ENCODE peak calls at places on chromosomes 5 and 9, in four cellular contexts. D, L, T and W are unnamed samples.

GRCh38 chr9:114908104-114908621 is 22.2 kb downstream of the TNFSF8 start:
- DNase-seq in D (no peak), L (peak; percentile 83), T (no peak), W (no peak)

GRCh38 chr5:4348919-4349318 is 753.3 kb downstream of the IRX1 start:
- DNase-seq in D (no peak), L (no peak), T (no peak), W (no peak)

GRCh38 chr5:13692172-13692571 is 252.3 kb downstream of the DNAH5 start:
- DNase-seq in D (no peak), L (no peak), T (no peak), W (no peak)

GRCh38 chr9:103904242-103904641 is 189.9 kb upstream of the SMC2 start:
- DNase-seq in D (no peak), L (no peak), T (no peak), W (no peak)

GRCh38 chr9:131960311-131960710 is 119.4 kb downstream of the MED27 start:
- DNase-seq in D (no peak), L (no peak), T (no peak), W (no peak)

GRCh38 chr9:71806916-71807315 is 38.6 kb upstream of the CEMIP2 start:
- DNase-seq in D (peak; percentile 57), L (peak; percentile 67), T (no peak), W (peak; percentile 76)

GRCh38 chr5:132180134-132180745 is 47.4 kb downstream of the P4HA2 start:
- DNase-seq in D (peak; percentile 87), L (peak; percentile 18), T (no peak), W (peak; percentile 62)

GRCh38 chr5:53616939-53617549 is 56.6 kb downstream of the NDUFS4 start:
- DNase-seq in D (peak; percentile 47), L (no peak), T (no peak), W (no peak)

GRCh38 chr5:124172389-124173003 is 573.9 kb downstream of the ZNF608 start:
- DNase-seq in D (no peak), L (no peak), T (no peak), W (no peak)

GRCh38 chr5:88503065-88503394 is 234.4 kb upstream of the TMEM161B start:
- DNase-seq in D (no peak), L (no peak), T (no peak), W (no peak)

GRCh38 chr5:113546711-113547159 is 33.2 kb downstream of the YTHDC2 start:
- DNase-seq in D (no peak), L (no peak), T (no peak), W (no peak)

GRCh38 chr9:120475341-120475740 is 104.6 kb downstream of the CDK5RAP2 start:
- DNase-seq in D (no peak), L (no peak), T (no peak), W (no peak)

GRCh38 chr5:10489810-10490426 is 48.2 kb downstream of the ROPN1L start:
- DNase-seq in D (no peak), L (no peak), T (peak; percentile 37), W (no peak)

GRCh38 chr9:84512493-84512892 is 157.0 kb upstream of the NTRK2 start:
- DNase-seq in D (no peak), L (no peak), T (no peak), W (no peak)

GRCh38 chr5:165201364-165202143 is 1696.1 kb downstream of the MAT2B start:
- DNase-seq in D (no peak), L (no peak), T (no peak), W (no peak)

GRCh38 chr5:164204338-164204946 is 699.0 kb downstream of the MAT2B start:
- DNase-seq in D (no peak), L (no peak), T (no peak), W (no peak)

GRCh38 chr5:123611407-123611709 is 99.4 kb downstream of the CSNK1G3 start:
- DNase-seq in D (no peak), L (no peak), T (no peak), W (no peak)

DNA sequence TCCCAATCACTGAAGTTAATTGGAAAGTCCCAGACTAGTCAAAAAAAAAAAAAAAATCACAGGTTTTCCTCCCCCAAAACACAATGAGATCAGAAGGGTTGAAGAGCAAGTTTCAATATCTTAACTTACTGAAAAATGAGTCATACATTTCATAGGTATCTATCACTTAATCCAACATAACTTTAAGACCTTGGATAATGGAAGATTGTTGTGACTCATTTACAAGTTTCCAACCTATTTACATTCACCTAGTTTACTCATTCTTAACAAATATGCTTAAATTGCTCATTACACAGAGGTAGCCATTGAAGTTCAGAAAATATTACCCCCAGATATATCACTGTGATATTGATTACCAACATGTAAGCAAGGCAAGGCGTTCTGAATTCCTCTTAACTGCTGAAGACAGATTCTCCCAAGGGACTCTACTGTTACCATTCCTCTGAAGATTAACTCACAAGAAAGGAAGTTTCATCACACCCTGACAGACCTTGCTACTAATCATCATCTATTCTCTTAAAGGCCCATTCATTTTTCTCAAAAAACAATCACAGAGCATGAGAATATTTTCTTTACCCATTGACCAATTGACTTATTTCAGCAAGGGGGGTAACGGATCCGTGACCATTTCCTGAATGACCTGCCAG is 563.8 kb downstream of the TLE1 start:
- DNase-seq in D (no peak), L (no peak), T (no peak), W (no peak)
- TF ChIP-seq TARDBP in D (no peak), L (no peak), T (no peak), W (no peak)

GRCh38 chr9:112533660-112534059 is 47.0 kb downstream of the KIAA1958 start:
- DNase-seq in D (no peak), L (no peak), T (no peak), W (no peak)

GRCh38 chr9:112532427-112532826 is 45.8 kb downstream of the KIAA1958 start:
- DNase-seq in D (no peak), L (no peak), T (no peak), W (no peak)

GRCh38 chr9:112535364-112535763 is 48.7 kb downstream of the KIAA1958 start:
- DNase-seq in D (no peak), L (no peak), T (no peak), W (no peak)

GRCh38 chr9:112529316-112529715 is 42.7 kb downstream of the KIAA1958 start:
- DNase-seq in D (no peak), L (no peak), T (no peak), W (no peak)

GRCh38 chr9:112531666-112532282 is 45.1 kb downstream of the KIAA1958 start:
- DNase-seq in D (no peak), L (peak; percentile 13), T (no peak), W (no peak)
- TF ChIP-seq TARDBP in D (no peak), L (no peak), T (no peak), W (no peak)

GRCh38 chr9:5442400-5443011 is 4.8 kb upstream of the PLGRKT start:
- DNase-seq in D (peak; percentile 50), L (peak; percentile 57), T (no peak), W (peak; percentile 18)
- TF ChIP-seq TARDBP in D (no peak), L (no peak), T (no peak), W (no peak)

GRCh38 chr9:108473209-108474112 is 382.3 kb downstream of the ACTL7B start:
- DNase-seq in D (no peak), L (no peak), T (no peak), W (no peak)

GRCh38 chr9:108468364-108468763 is 387.4 kb downstream of the ACTL7B start:
- DNase-seq in D (peak; percentile 67), L (no peak), T (no peak), W (no peak)

GRCh38 chr9:108466238-108466637 is 389.5 kb downstream of the ACTL7B start:
- DNase-seq in D (no peak), L (no peak), T (no peak), W (no peak)

GRCh38 chr9:108467653-108468324 is 388.0 kb downstream of the ACTL7B start:
- DNase-seq in D (no peak), L (peak; percentile 87), T (no peak), W (no peak)

GRCh38 chr9:108469654-108470053 is 386.1 kb downstream of the ACTL7B start:
- DNase-seq in D (no peak), L (no peak), T (no peak), W (no peak)
- TF ChIP-seq TARDBP in D (no peak), L (no peak), T (no peak), W (no peak)

GRCh38 chr9:93645921-93646639 is 69.7 kb downstream of the PHF2 start:
- DNase-seq in D (no peak), L (no peak), T (no peak), W (no peak)
- TF ChIP-seq TARDBP in D (no peak), L (no peak), T (no peak), W (no peak)